ENCODE peak calls at places on chromosomes 7 and 10, in eight cellular contexts. T, Q, D, W, P, H, G and X are unnamed samples.
A peak's percentile ranks its signal among the peaks of the same experiment; 100 is the strongest.

GRCh38 chr10:103241262-103242011 is 4.2 kb upstream of the RPEL1 start:
- DNase-seq in T (peak; percentile 24), Q (peak; percentile 98), D (peak; percentile 46), W (peak; percentile 43), P (peak; percentile 50), H (no peak), G (no peak), X (no peak)

GRCh38 chr10:44956176-44956575 is 3.4 kb upstream of the RASSF4 start:
- DNase-seq in T (no peak), Q (no peak), D (no peak), W (no peak), P (no peak), H (no peak), G (no peak), X (no peak)

GRCh38 chr10:50552308-50552707 is 71.4 kb downstream of the SGMS1 start:
- DNase-seq in T (no peak), Q (no peak), D (peak; percentile 91), W (peak; percentile 80), P (peak; percentile 96), H (peak; percentile 96), G (no peak), X (no peak)

GRCh38 chr10:7460006-7460405 is 49.2 kb upstream of the SFMBT2 start:
- DNase-seq in T (no peak), Q (no peak), D (no peak), W (no peak), P (no peak), H (no peak), G (no peak), X (no peak)

GRCh38 chr7:55510621-55511020 is 61.7 kb downstream of the VOPP1 start:
- DNase-seq in T (no peak), Q (no peak), D (no peak), W (no peak), P (no peak), H (no peak), G (no peak), X (no peak)

GRCh38 chr10:12638103-12638502 is 288.8 kb downstream of the CAMK1D start:
- DNase-seq in T (no peak), Q (no peak), D (peak; percentile 37), W (no peak), P (peak; percentile 31), H (peak; percentile 6), G (no peak), X (no peak)

GRCh38 chr7:104643587-104644217 is 315.3 kb downstream of the LHFPL3 start:
- DNase-seq in T (no peak), Q (peak; percentile 39), D (peak; percentile 37), W (no peak), P (no peak), H (peak; percentile 26), G (no peak), X (no peak)

GRCh38 chr10:44070282-44070681 is 314.6 kb downstream of the CXCL12 start:
- DNase-seq in T (peak; percentile 33), Q (no peak), D (no peak), W (no peak), P (no peak), H (no peak), G (no peak), X (no peak)

GRCh38 chr7:156604836-156605695 is 35.5 kb upstream of the RNF32 start:
- DNase-seq in T (no peak), Q (no peak), D (no peak), W (no peak), P (no peak), H (no peak), G (no peak), X (no peak)

GRCh38 chr7:46385662-46386309 is 464.7 kb upstream of the IGFBP3 start:
- DNase-seq in T (no peak), Q (peak; percentile 94), D (peak; percentile 96), W (peak; percentile 96), P (peak; percentile 96), H (peak; percentile 82), G (no peak), X (no peak)

GRCh38 chr7:27131390-27131819 is 848 bp upstream of the HOXA4 start:
- DNase-seq in T (no peak), Q (no peak), D (no peak), W (no peak), P (no peak), H (no peak), G (no peak), X (no peak)

GRCh38 chr7:138981332-138982203 is at the start of gene KIAA1549:
- DNase-seq in T (peak; percentile 81), Q (peak; percentile 77), D (peak; percentile 48), W (peak; percentile 54), P (peak; percentile 64), H (peak; percentile 76), G (peak; percentile 68), X (no peak)

GRCh38 chr10:129046074-129046681 is 420.9 kb upstream of the MGMT start:
- DNase-seq in T (no peak), Q (no peak), D (peak; percentile 86), W (no peak), P (no peak), H (peak; percentile 77), G (no peak), X (no peak)

GRCh38 chr10:101014230-101014884 is 14.7 kb downstream of the LZTS2 start:
- DNase-seq in T (peak; percentile 73), Q (peak; percentile 78), D (peak; percentile 70), W (peak; percentile 55), P (peak; percentile 56), H (peak; percentile 68), G (peak; percentile 75), X (peak; percentile 85)

GRCh38 chr10:76051007-76051936 is 619.8 kb downstream of the LRMDA start:
- DNase-seq in T (no peak), Q (no peak), D (no peak), W (no peak), P (no peak), H (no peak), G (no peak), X (no peak)

GRCh38 chr7:24979470-24979862 is 512 bp downstream of the OSBPL3 start:
- DNase-seq in T (peak; percentile 82), Q (peak; percentile 66), D (no peak), W (no peak), P (peak; percentile 72), H (peak; percentile 68), G (peak; percentile 64), X (no peak)
- TF ChIP-seq CTCF in T (peak; percentile 28), Q (peak; percentile 58), D (peak; percentile 50), W (peak; percentile 77), P (peak; percentile 59), H (peak; percentile 48), G (peak; percentile 63), X (peak; percentile 78)

DNA sequence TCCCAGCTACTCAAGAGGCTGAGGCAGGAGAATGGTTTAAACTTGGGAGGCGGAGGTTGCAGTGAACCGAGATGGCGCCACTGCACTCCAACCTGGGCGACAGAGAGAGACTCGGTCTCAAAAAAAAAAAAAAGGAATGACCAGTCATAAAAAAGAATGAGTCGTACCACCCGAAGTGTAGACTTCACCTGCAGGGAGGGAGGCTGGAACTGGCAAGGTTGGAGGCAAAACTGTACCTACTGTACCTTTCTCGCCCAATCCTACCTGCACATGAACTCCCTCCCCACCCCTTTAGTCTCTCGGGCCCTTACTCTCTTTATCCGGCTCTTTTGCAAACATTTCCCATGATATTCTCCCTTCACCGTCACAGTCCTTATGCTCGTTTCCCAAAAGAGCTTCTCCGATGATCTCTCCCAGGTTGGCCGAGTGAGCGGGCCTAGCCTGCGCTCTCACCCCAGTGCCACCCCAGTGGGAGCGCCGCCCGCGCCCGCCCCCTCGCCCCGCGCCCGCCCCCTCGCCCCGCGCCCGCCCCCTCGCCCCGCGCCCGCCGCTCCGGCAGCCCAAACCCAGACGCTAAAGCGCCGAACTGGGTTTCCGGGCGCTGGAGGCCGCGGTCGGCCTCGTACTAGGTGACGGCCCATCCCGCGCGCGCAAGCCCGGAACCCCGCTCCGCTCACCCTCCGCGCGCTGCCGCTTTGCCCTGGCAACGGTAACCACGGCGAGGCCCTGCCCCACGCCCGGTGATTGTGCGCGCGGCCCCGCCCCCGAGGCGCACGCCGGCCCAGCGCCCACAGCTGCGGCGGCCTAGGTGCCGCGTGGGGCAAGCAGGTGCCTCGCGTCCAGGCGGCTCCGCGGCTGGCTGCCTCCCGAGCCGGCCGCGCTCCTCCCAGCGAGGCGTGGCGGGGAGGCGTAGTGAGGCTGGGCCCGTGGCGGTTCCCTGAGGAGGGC is at the start of gene SMKR1:
- DNase-seq in T (peak; percentile 86), Q (peak; percentile 85), D (peak; percentile 50), W (no peak), P (peak; percentile 23), H (peak; percentile 75), G (peak; percentile 62), X (no peak)
- TF ChIP-seq CTCF in T (no peak), Q (no peak), D (no peak), W (no peak), P (no peak), H (no peak), G (no peak), X (no peak)

DNA sequence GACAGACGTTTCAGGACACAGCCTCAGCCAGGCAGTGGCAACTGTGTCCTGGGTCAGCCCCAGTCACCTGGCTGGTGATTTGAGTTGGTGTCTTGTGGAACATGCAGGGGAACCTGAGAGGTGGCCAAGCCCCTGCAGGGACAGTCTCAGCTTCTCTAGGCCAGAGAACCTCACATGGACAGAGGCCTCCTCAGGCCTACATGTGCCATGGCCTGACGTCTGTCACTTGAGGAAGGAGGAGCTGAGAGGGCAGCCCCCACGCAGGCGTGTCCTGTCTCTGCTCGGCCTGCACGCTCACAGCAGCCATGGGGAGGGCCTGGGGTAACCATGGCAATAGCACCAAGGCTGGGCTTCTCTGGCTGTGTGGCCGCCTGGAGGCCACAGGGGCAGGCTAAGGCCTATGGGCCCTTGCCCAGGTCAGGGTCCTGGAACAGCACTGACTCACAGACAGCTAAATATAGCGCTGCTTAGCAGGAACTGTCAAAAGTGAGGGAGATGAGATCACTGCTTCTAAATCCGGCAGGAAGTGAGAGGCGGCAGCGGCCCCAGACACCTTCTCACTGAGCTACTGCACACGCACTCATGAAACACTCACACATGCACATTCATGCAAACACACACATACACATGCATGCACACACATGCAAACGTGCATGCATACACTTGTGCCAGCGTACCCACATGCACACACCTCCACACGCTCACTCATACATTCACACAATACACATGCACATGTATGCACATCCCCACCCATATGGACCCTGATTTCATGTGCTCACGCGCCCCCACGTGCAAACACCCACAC is 57.0 kb downstream of the YKT6 start:
- DNase-seq in T (peak; percentile 72), Q (peak; percentile 78), D (peak; percentile 81), W (peak; percentile 82), P (peak; percentile 89), H (peak; percentile 89), G (no peak), X (no peak)
- TF ChIP-seq CTCF in T (no peak), Q (no peak), D (peak; percentile 17), W (no peak), P (peak; percentile 3), H (no peak), G (no peak), X (no peak)

DNA sequence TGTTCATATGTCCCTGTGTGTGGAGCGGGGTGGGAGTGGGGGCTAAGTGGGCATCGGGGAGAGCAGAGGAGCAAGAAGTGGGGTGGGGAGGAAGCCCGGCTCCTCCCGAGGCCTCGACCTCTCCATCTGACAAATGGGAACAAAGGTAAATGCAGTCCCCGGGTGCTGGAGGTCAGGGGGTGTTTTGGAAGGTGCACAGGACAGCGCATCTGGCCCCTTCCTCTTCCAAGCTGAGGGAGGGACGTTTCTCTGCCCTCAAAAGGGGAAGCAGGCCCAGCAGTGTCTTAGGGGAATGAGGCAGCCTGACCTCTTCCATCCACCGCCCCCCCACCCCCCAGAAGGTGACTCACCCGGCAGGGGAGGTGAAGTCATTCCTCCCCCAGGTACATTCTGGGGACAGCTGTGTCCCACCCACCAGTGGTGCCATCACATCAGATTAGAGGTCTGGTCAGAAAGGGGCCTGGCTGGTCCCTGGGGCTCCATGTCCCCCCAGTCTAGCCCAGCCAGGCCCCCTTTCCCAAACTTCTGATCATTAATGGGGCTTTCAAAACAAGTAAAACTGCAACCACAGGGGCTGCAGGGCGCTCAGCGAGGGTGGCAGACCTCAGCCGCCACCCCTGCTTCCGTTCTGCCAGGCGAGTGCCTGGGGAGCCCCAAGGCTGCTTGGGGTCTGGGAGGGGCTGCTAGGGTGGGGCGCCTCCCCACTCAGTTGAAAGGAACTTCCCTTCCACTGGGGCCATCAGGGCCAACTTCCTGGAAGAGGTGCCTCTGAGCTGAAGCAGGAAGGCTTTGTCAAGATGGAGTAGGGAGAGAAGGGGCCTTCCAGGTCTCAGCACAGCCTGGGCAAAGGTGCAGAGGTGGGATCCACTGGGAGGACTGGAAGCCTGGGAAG is 10.7 kb downstream of the LFNG start:
- DNase-seq in T (peak; percentile 46), Q (peak; percentile 33), D (no peak), W (no peak), P (no peak), H (no peak), G (no peak), X (no peak)
- TF ChIP-seq CTCF in T (no peak), Q (no peak), D (no peak), W (no peak), P (no peak), H (no peak), G (no peak), X (no peak)